ENCODE peak calls at places on chromosome 21, in six cellular contexts. T, G, N, M, O and F are unnamed samples.

GRCh38 chr21:14707265-14708020 is 161.3 kb upstream of the SAMSN1 start:
- DNase-seq in T (no peak), G (no peak), N (no peak), M (no peak), O (no peak), F (no peak)

GRCh38 chr21:45525910-45526306 is 16.3 kb downstream of the SLC19A1 start:
- DNase-seq in T (peak; percentile 30), G (no peak), N (no peak), M (no peak), O (peak; percentile 2), F (no peak)

GRCh38 chr21:44949161-44950015 is 9.6 kb downstream of the SLX9 start:
- DNase-seq in T (peak; percentile 91), G (peak; percentile 88), N (peak; percentile 69), M (no peak), O (peak; percentile 90), F (peak; percentile 79)

GRCh38 chr21:45001134-45002095 is 61.6 kb downstream of the SLX9 start:
- DNase-seq in T (peak; percentile 40), G (no peak), N (peak; percentile 81), M (peak; percentile 64), O (no peak), F (peak; percentile 79)

GRCh38 chr21:35475006-35475405 is 425.9 kb upstream of the RUNX1 start:
- DNase-seq in T (no peak), G (no peak), N (peak; percentile 65), M (no peak), O (no peak), F (peak; percentile 50)

GRCh38 chr21:23480591-23481270 is 2126.6 kb downstream of the MRPL39 start:
- DNase-seq in T (no peak), G (no peak), N (no peak), M (no peak), O (no peak), F (no peak)

GRCh38 chr21:34814529-34814951 is 145.7 kb downstream of the CLIC6 start:
- DNase-seq in T (no peak), G (no peak), N (no peak), M (no peak), O (no peak), F (no peak)

GRCh38 chr21:32474179-32475059 is 61.9 kb downstream of the EVA1C start:
- DNase-seq in T (no peak), G (no peak), N (no peak), M (no peak), O (no peak), F (peak; percentile 19)

GRCh38 chr21:35014302-35015044 is 34.6 kb downstream of the RUNX1 start:
- DNase-seq in T (no peak), G (no peak), N (no peak), M (no peak), O (no peak), F (no peak)

GRCh38 chr21:45455321-45456013 is 50.5 kb downstream of the COL18A1 start:
- DNase-seq in T (peak; percentile 68), G (no peak), N (peak; percentile 48), M (no peak), O (peak; percentile 50), F (no peak)

GRCh38 chr21:35697321-35697808 is 363.0 kb downstream of the SETD4 start:
- DNase-seq in T (peak; percentile 87), G (no peak), N (peak; percentile 34), M (no peak), O (peak; percentile 94), F (peak; percentile 15)

GRCh38 chr21:23452384-23453083 is 2154.7 kb downstream of the MRPL39 start:
- DNase-seq in T (no peak), G (peak; percentile 19), N (no peak), M (no peak), O (peak; percentile 52), F (no peak)

GRCh38 chr21:34698270-34699015 is 29.6 kb downstream of the CLIC6 start:
- DNase-seq in T (no peak), G (no peak), N (no peak), M (no peak), O (no peak), F (no peak)

GRCh38 chr21:23162213-23162946 is 2164.2 kb downstream of the NCAM2 start:
- DNase-seq in T (no peak), G (no peak), N (no peak), M (no peak), O (no peak), F (no peak)

GRCh38 chr21:44918107-44918470 is 2.6 kb downstream of the ITGB2 start:
- DNase-seq in T (no peak), G (no peak), N (no peak), M (no peak), O (no peak), F (no peak)

GRCh38 chr21:44006656-44007055 is 5.5 kb upstream of the TRAPPC10 start:
- DNase-seq in T (peak; percentile 75), G (no peak), N (peak; percentile 84), M (no peak), O (peak; percentile 28), F (no peak)

GRCh38 chr21:45766501-45766900 is 123.0 kb downstream of the PCBP3 start:
- DNase-seq in T (no peak), G (no peak), N (no peak), M (no peak), O (no peak), F (no peak)

GRCh38 chr21:30718239-30718909 is at the start of gene KRTAP21-3:
- DNase-seq in T (no peak), G (no peak), N (no peak), M (no peak), O (no peak), F (no peak)

GRCh38 chr21:32437729-32438128 is 25.2 kb downstream of the EVA1C start:
- DNase-seq in T (no peak), G (no peak), N (no peak), M (no peak), O (no peak), F (no peak)

GRCh38 chr21:31444061-31444460 is 100.0 kb upstream of the TIAM1 start:
- DNase-seq in T (no peak), G (no peak), N (peak; percentile 9), M (no peak), O (peak; percentile 9), F (no peak)

GRCh38 chr21:35229290-35229689 is 180.2 kb upstream of the RUNX1 start:
- DNase-seq in T (no peak), G (no peak), N (no peak), M (no peak), O (no peak), F (no peak)

GRCh38 chr21:14598065-14598464 is 52.0 kb upstream of the SAMSN1 start:
- DNase-seq in T (no peak), G (no peak), N (no peak), M (no peak), O (no peak), F (no peak)

GRCh38 chr21:44301961-44302406 is 2.1 kb downstream of the PFKL start:
- DNase-seq in T (no peak), G (no peak), N (no peak), M (no peak), O (peak; percentile 62), F (no peak)

GRCh38 chr21:36985761-36986594 is 19.5 kb upstream of the HLCS start:
- DNase-seq in T (no peak), G (no peak), N (no peak), M (no peak), O (no peak), F (no peak)

GRCh38 chr21:45787371-45787770 is 143.8 kb downstream of the PCBP3 start:
- DNase-seq in T (no peak), G (no peak), N (no peak), M (no peak), O (no peak), F (no peak)

GRCh38 chr21:21002137-21002536 is 3.9 kb downstream of the NCAM2 start:
- DNase-seq in T (no peak), G (no peak), N (no peak), M (no peak), O (no peak), F (no peak)

GRCh38 chr21:44485254-44485793 is 30.0 kb downstream of the LRRC3 start:
- DNase-seq in T (no peak), G (no peak), N (peak; percentile 44), M (no peak), O (no peak), F (no peak)

GRCh38 chr21:38337793-38338192 is 81.0 kb downstream of the KCNJ15 start:
- DNase-seq in T (no peak), G (no peak), N (no peak), M (no peak), O (no peak), F (no peak)

GRCh38 chr21:38329176-38329575 is 72.4 kb downstream of the KCNJ15 start:
- DNase-seq in T (no peak), G (no peak), N (no peak), M (no peak), O (no peak), F (no peak)

GRCh38 chr21:38334866-38335265 is 78.1 kb downstream of the KCNJ15 start:
- DNase-seq in T (no peak), G (no peak), N (no peak), M (no peak), O (no peak), F (no peak)

GRCh38 chr21:38330671-38331070 is 73.9 kb downstream of the KCNJ15 start:
- DNase-seq in T (no peak), G (no peak), N (no peak), M (no peak), O (no peak), F (no peak)

GRCh38 chr21:38333290-38334272 is 76.8 kb downstream of the KCNJ15 start:
- DNase-seq in T (no peak), G (no peak), N (no peak), M (no peak), O (no peak), F (peak; percentile 31)
- TF ChIP-seq CTCF in T (no peak), G (peak; percentile 28), N (peak; percentile 33), M (no peak), O (no peak), F (peak; percentile 18)

GRCh38 chr21:25557170-25557569 is 50.1 kb downstream of the MRPL39 start:
- DNase-seq in T (no peak), G (no peak), N (no peak), M (no peak), O (no peak), F (no peak)

GRCh38 chr21:25561668-25562641 is 45.3 kb downstream of the MRPL39 start:
- DNase-seq in T (peak; percentile 67), G (peak; percentile 31), N (peak; percentile 67), M (no peak), O (peak; percentile 58), F (peak; percentile 88)

GRCh38 chr21:25562660-25563059 is 44.6 kb downstream of the MRPL39 start:
- DNase-seq in T (no peak), G (no peak), N (no peak), M (no peak), O (no peak), F (no peak)

GRCh38 chr21:25558123-25558522 is 49.2 kb downstream of the MRPL39 start:
- DNase-seq in T (no peak), G (no peak), N (peak; percentile 38), M (no peak), O (no peak), F (no peak)

GRCh38 chr21:25560151-25560783 is 47.0 kb downstream of the MRPL39 start:
- DNase-seq in T (no peak), G (no peak), N (no peak), M (no peak), O (no peak), F (no peak)
- TF ChIP-seq CTCF in T (no peak), G (no peak), N (no peak), M (no peak), O (no peak), F (no peak)

GRCh38 chr21:40967771-40968170 is 120.8 kb upstream of the DSCAM start:
- DNase-seq in T (no peak), G (no peak), N (no peak), M (no peak), O (no peak), F (no peak)
- TF ChIP-seq CTCF in T (no peak), G (no peak), N (no peak), M (no peak), O (no peak), F (no peak)

GRCh38 chr21:25567472-25567871 is 39.8 kb downstream of the MRPL39 start:
- DNase-seq in T (no peak), G (no peak), N (no peak), M (no peak), O (no peak), F (no peak)
- TF ChIP-seq CTCF in T (no peak), G (no peak), N (no peak), M (no peak), O (no peak), F (no peak)